ENCODE peak calls at places on chromosome 4, in eight cellular contexts. One of them, this sample, is unnamed.

GRCh38 chr4:184766421-184766820 is 32.5 kb upstream of the CENPU start:
- DNase-seq in ovary: no peak
- DNase-seq in AG20443: no peak
- DNase-seq in GM06990: no peak
- DNase-seq in T-helper 2 cell: no peak
- DNase-seq in AG09309: no peak
- DNase-seq in MV-4-11: no peak
- DNase-seq in NCI-H774: no peak
- DNase-seq in this sample: no peak

GRCh38 chr4:80751200-80751599 is 279.3 kb upstream of the BMP3 start:
- DNase-seq in ovary: no peak
- DNase-seq in AG20443: no peak
- DNase-seq in GM06990: no peak
- DNase-seq in T-helper 2 cell: no peak
- DNase-seq in AG09309: no peak
- DNase-seq in MV-4-11: no peak
- DNase-seq in NCI-H774: no peak
- DNase-seq in this sample: no peak

GRCh38 chr4:38193464-38193863 is 233.3 kb downstream of the PTTG2 start:
- DNase-seq in ovary: no peak
- DNase-seq in AG20443: no peak
- DNase-seq in GM06990: no peak
- DNase-seq in T-helper 2 cell: no peak
- DNase-seq in AG09309: no peak
- DNase-seq in MV-4-11: peak
- DNase-seq in NCI-H774: no peak
- DNase-seq in this sample: no peak

GRCh38 chr4:151675366-151676060 is 85.3 kb downstream of the GATB start:
- DNase-seq in ovary: no peak
- DNase-seq in AG20443: no peak
- DNase-seq in GM06990: no peak
- DNase-seq in T-helper 2 cell: no peak
- DNase-seq in AG09309: no peak
- DNase-seq in MV-4-11: no peak
- DNase-seq in NCI-H774: no peak
- DNase-seq in this sample: no peak

GRCh38 chr4:40299704-40300336 is 35.3 kb upstream of the CHRNA9 start:
- DNase-seq in ovary: no peak
- DNase-seq in AG20443: no peak
- DNase-seq in GM06990: no peak
- DNase-seq in T-helper 2 cell: no peak
- DNase-seq in AG09309: no peak
- DNase-seq in MV-4-11: no peak
- DNase-seq in NCI-H774: no peak
- DNase-seq in this sample: no peak

GRCh38 chr4:56641494-56642051 is 39.5 kb downstream of the HOPX start:
- DNase-seq in ovary: no peak
- DNase-seq in AG20443: peak
- DNase-seq in GM06990: no peak
- DNase-seq in T-helper 2 cell: no peak
- DNase-seq in AG09309: peak
- DNase-seq in MV-4-11: no peak
- DNase-seq in NCI-H774: no peak
- DNase-seq in this sample: no peak

GRCh38 chr4:118869808-118870342 is 18.8 kb upstream of the SYNPO2 start:
- DNase-seq in ovary: no peak
- DNase-seq in AG20443: peak
- DNase-seq in GM06990: no peak
- DNase-seq in T-helper 2 cell: no peak
- DNase-seq in AG09309: no peak
- DNase-seq in MV-4-11: no peak
- DNase-seq in NCI-H774: no peak
- DNase-seq in this sample: no peak

GRCh38 chr4:81648576-81649272 is 177.0 kb upstream of the RASGEF1B start:
- DNase-seq in ovary: no peak
- DNase-seq in AG20443: no peak
- DNase-seq in GM06990: no peak
- DNase-seq in T-helper 2 cell: no peak
- DNase-seq in AG09309: no peak
- DNase-seq in MV-4-11: no peak
- DNase-seq in NCI-H774: no peak
- DNase-seq in this sample: no peak

GRCh38 chr4:77538144-77538543 is 67.5 kb upstream of the CXCL13 start:
- DNase-seq in ovary: no peak
- DNase-seq in AG20443: peak
- DNase-seq in GM06990: no peak
- DNase-seq in T-helper 2 cell: no peak
- DNase-seq in AG09309: no peak
- DNase-seq in MV-4-11: no peak
- DNase-seq in NCI-H774: peak
- DNase-seq in this sample: no peak

GRCh38 chr4:8819421-8820177 is 52.0 kb downstream of the HMX1 start:
- DNase-seq in ovary: no peak
- DNase-seq in AG20443: no peak
- DNase-seq in GM06990: no peak
- DNase-seq in T-helper 2 cell: no peak
- DNase-seq in AG09309: no peak
- DNase-seq in MV-4-11: peak
- DNase-seq in NCI-H774: no peak
- DNase-seq in this sample: no peak

GRCh38 chr4:24557036-24558022 is 27.0 kb downstream of the DHX15 start:
- DNase-seq in ovary: no peak
- DNase-seq in AG20443: no peak
- DNase-seq in GM06990: no peak
- DNase-seq in T-helper 2 cell: no peak
- DNase-seq in AG09309: no peak
- DNase-seq in MV-4-11: peak
- DNase-seq in NCI-H774: no peak
- DNase-seq in this sample: no peak

GRCh38 chr4:124940387-124940786 is 227.9 kb upstream of the ANKRD50 start:
- DNase-seq in ovary: no peak
- DNase-seq in AG20443: peak
- DNase-seq in GM06990: no peak
- DNase-seq in T-helper 2 cell: no peak
- DNase-seq in AG09309: peak
- DNase-seq in MV-4-11: no peak
- DNase-seq in NCI-H774: no peak
- DNase-seq in this sample: no peak

GRCh38 chr4:101279377-101279871 is 67.9 kb downstream of the PPP3CA start:
- DNase-seq in ovary: peak
- DNase-seq in AG20443: peak
- DNase-seq in GM06990: peak
- DNase-seq in T-helper 2 cell: no peak
- DNase-seq in AG09309: peak
- DNase-seq in MV-4-11: peak
- DNase-seq in NCI-H774: no peak
- DNase-seq in this sample: no peak